ENCODE peak calls at places on chromosomes 13 and 19, in ten cellular contexts. R, L, D, W, P, J, K, T, N and C are unnamed samples.

GRCh38 chr13:34810996-34811395 is 131.1 kb upstream of the NBEA start:
- DNase-seq in P (no peak), K (no peak), J (no peak), W (no peak), N (no peak), R (no peak), D (no peak), L (no peak), T (no peak), C (no peak)

GRCh38 chr19:51295382-51296126 is 15.9 kb upstream of the IGLON5 start:
- DNase-seq in J (no peak), N (no peak), W (no peak), T (no peak), L (no peak), K (no peak), P (no peak), D (no peak), R (no peak), C (no peak)

GRCh38 chr19:13228561-13228960 is 78.3 kb downstream of the IER2 start:
- DNase-seq in K (no peak), R (no peak), W (no peak), N (no peak), T (no peak), L (no peak), D (no peak), P (no peak), J (no peak), C (no peak)

GRCh38 chr13:95002126-95002525 is 289.8 kb upstream of the SOX21 start:
- DNase-seq in P (no peak), R (no peak), T (no peak), K (no peak), N (no peak), D (no peak), W (no peak), J (no peak), L (peak), C (no peak)

GRCh38 chr19:6521718-6522646 is 8.8 kb upstream of the TNFSF9 start:
- DNase-seq in J (no peak), L (no peak), W (no peak), K (no peak), T (no peak), P (peak), N (peak), D (no peak), R (no peak), C (no peak)

GRCh38 chr13:24176351-24177101 is 16.0 kb downstream of the SPATA13 start:
- DNase-seq in J (no peak), N (no peak), W (no peak), R (peak), L (no peak), D (no peak), T (no peak), K (no peak), P (no peak), C (no peak)

GRCh38 chr13:25281937-25282332 is 5.4 kb downstream of the MTMR6 start:
- DNase-seq in P (no peak), J (no peak), L (no peak), W (no peak), D (no peak), N (no peak), R (no peak), K (no peak), T (no peak), C (no peak)

GRCh38 chr19:34837262-34837661 is 64.2 kb upstream of the ZNF599 start:
- DNase-seq in R (peak), K (peak), W (no peak), J (no peak), N (no peak), L (no peak), D (peak), T (no peak), P (peak), C (no peak)

GRCh38 chr13:39499580-39499979 is 103.4 kb downstream of the LHFPL6 start:
- DNase-seq in R (no peak), L (no peak), J (no peak), K (no peak), D (no peak), N (no peak), T (no peak), P (no peak), W (no peak), C (no peak)

GRCh38 chr13:42875448-42876269 is 94.3 kb downstream of the FAM216B start:
- DNase-seq in W (no peak), D (peak), R (peak), P (peak), J (no peak), N (no peak), T (peak), K (peak), L (no peak), C (no peak)